ENCODE peak calls at places on chromosomes 13 and 19, in six cellular contexts. V is fibroblast of pulmonary artery; S is CD8-positive, alpha-beta T cell; L is endodermal cell; P is AG04449; C is Panc1. F is an unnamed sample.

GRCh38 chr19:38658462-38659306 is 11.2 kb downstream of the ACTN4 start:
- DNase-seq in V (peak; percentile 100), S (no peak), L (no peak), P (peak; percentile 99), C (peak; percentile 100), F (peak; percentile 99)

GRCh38 chr13:49681837-49682236 is 9.4 kb downstream of the EBPL start:
- DNase-seq in V (peak; percentile 16), S (no peak), L (peak; percentile 12), P (no peak), C (no peak), F (peak; percentile 80)

GRCh38 chr13:44591316-44591715 is 15.2 kb upstream of the TSC22D1 start:
- DNase-seq in V (no peak), S (no peak), L (peak; percentile 80), P (no peak), C (no peak), F (no peak)

GRCh38 chr13:109652536-109652935 is 133.8 kb downstream of the IRS2 start:
- DNase-seq in V (peak; percentile 78), S (no peak), L (no peak), P (no peak), C (no peak), F (peak; percentile 80)

GRCh38 chr19:45187421-45188100 is 9.0 kb downstream of the BLOC1S3 start:
- DNase-seq in V (peak; percentile 17), S (no peak), L (peak; percentile 81), P (no peak), C (no peak), F (peak; percentile 35)

GRCh38 chr13:111326981-111327642 is 6.7 kb downstream of the TEX29 start:
- DNase-seq in V (no peak), S (no peak), L (no peak), P (no peak), C (no peak), F (no peak)

GRCh38 chr13:114134944-114135610 is 2.7 kb upstream of the RASA3 start:
- DNase-seq in V (no peak), S (no peak), L (no peak), P (no peak), C (no peak), F (no peak)

GRCh38 chr19:16261584-16262370 is 62.8 kb upstream of the KLF2 start:
- DNase-seq in V (no peak), S (no peak), L (no peak), P (no peak), C (no peak), F (no peak)

GRCh38 chr19:18205180-18205915 is 1.5 kb upstream of the RAB3A start:
- DNase-seq in V (peak; percentile 72), S (peak; percentile 47), L (peak; percentile 85), P (no peak), C (no peak), F (peak; percentile 62)

GRCh38 chr19:18399008-18399407 is 1.6 kb upstream of the LRRC25 start:
- DNase-seq in V (no peak), S (no peak), L (no peak), P (no peak), C (no peak), F (peak; percentile 81)

GRCh38 chr19:33903489-33903850 is 106.8 kb downstream of the KCTD15 start:
- DNase-seq in V (no peak), S (no peak), L (no peak), P (no peak), C (no peak), F (no peak)

GRCh38 chr19:4015705-4016402 is 8.3 kb downstream of the PIAS4 start:
- DNase-seq in V (no peak), S (no peak), L (no peak), P (no peak), C (no peak), F (no peak)

DNA sequence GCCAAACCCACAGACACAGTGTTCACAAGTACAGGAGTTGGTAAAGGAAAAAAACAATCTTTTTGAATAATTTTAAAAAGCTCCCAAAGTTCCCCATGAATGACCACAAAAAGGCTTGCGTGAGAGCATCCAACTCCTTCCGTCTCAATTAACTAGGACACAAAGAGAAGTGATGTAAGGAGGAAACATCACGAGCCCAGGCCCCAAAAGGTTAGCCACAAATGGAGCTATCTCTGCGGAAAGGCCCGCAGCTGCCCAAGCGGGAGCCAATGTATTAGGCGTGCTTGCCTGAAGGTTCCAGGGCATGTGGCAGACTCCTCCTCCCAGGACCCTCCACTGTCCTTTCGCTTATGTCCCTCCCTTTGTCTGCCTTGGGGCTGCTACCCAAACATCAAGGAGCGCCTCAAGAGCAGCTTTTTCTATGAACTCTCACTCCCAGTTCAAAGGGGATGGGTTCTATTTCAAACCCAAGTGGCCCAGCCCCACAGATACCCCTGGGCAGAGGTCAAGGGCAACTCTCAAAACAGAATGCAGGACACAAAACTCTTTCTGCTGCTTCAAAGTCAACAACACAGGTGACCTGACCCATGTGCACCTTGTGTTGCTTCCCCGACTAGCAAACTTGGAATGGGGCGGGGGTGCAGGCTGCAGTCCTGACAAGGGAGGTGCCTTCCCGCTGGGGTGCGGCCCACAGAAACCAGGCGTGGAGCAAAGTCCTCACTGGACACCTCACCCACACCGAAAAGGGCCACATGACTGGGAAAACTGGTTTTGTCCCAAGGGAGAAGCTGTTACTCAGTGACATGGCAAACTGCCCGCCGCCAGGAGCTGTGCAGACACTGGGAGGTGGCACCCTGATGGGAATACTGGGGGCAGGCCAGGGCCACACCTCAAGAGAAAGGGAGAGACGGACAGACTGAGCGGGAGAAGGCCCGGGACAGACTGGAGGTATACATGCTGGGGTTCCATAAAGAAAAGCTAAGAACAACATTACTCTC is 17.6 kb downstream of the ZC3H4 start:
- DNase-seq in V (no peak), S (no peak), L (peak; percentile 42), P (no peak), C (no peak), F (peak; percentile 97)
- H3K4me3 ChIP-seq in V (no peak overlapping the region), S (no peak overlapping the region), L (no peak overlapping the region), P (no peak overlapping the region), C (no peak overlapping the region), F (no peak overlapping the region)

GRCh38 chr19:1647664-1648155 is 4.7 kb downstream of the TCF3 start:
- DNase-seq in V (no peak), S (no peak), L (no peak), P (no peak), C (no peak), F (no peak)
- TF ChIP-seq CTCF in V (no peak), S (no peak), L (no peak), P (no peak), C (no peak), F (no peak)

GRCh38 chr19:28519950-28520861 is 692.7 kb downstream of the UQCRFS1 start:
- DNase-seq in V (no peak), S (no peak), L (no peak), P (no peak), C (no peak), F (no peak)
- H3K4me3 ChIP-seq in V (no peak overlapping the region), S (no peak overlapping the region), L (no peak overlapping the region), P (no peak overlapping the region), C (no peak overlapping the region), F (no peak overlapping the region)

DNA sequence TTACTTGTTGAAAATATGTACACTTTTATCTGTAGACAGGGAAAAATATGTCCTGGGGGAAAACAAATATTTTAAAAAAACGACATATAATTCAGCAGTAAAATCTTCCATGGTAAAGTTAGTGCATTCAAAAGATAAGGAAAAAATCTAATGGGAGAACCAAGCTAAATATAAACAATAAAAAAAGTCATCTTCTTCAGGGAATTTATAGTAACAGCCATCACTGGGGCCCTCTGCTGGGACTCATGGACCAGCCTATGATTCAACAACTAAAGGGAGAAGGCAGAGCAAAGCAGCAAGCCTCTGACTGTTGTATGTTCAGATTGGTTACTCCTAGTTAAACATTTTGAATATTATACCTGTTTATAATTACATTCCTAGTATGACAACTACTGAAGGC is 93.0 kb downstream of the ITGBL1 start:
- DNase-seq in V (no peak), S (no peak), L (no peak), P (no peak), C (no peak), F (no peak)
- TF ChIP-seq CTCF in V (no peak), S (no peak), L (no peak), P (no peak), C (peak; percentile 24), F (no peak)

DNA sequence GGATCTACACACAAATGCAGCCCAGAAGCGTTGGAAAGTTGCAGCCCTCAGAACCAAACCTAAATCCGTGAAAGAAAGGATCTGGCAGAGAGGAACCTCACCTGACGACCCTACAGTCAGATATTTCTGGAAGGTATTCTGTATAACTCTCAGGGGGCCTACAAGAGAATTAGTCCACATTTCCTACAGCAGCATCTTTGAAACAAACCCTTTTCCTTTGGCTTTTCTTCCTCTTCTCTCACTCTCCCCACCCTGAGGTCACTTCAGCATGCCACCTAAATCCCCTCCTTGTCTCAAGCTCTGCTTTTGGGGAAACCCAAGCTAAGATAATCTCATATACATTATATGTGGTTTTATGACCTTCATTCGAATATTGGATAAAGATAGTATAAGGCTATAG is 719.0 kb upstream of the MIR17HG start:
- DNase-seq in V (no peak), S (no peak), L (no peak), P (no peak), C (no peak), F (no peak)
- H3K4me3 ChIP-seq in V (no peak overlapping the region), S (no peak overlapping the region), L (no peak overlapping the region), P (no peak overlapping the region), C (no peak overlapping the region), F (no peak overlapping the region)